ENCODE peak calls at places on chromosomes 5 and 9, in four cellular contexts. D is left ventricle myocardium superior, A is C1 segment of cervical spinal cord, Z is GM03348. H is an unnamed sample.

GRCh38 chr9:6584881-6585597 is 60.5 kb downstream of the GLDC start:
- DNase-seq in D (no peak), A (no peak), Z (peak; percentile 39), H (no peak)

GRCh38 chr5:71695561-71695960 is 23.5 kb upstream of the CARTPT start:
- DNase-seq in D (no peak), A (no peak), Z (no peak), H (no peak)

GRCh38 chr5:97495301-97495700 is 312.3 kb upstream of the RIOK2 start:
- DNase-seq in D (no peak), A (no peak), Z (no peak), H (no peak)

GRCh38 chr5:53601570-53601969 is 41.1 kb downstream of the NDUFS4 start:
- DNase-seq in D (no peak), A (no peak), Z (no peak), H (no peak)

GRCh38 chr5:132457371-132458225 is 33.0 kb downstream of the IRF1 start:
- DNase-seq in D (peak; percentile 45), A (peak; percentile 38), Z (peak; percentile 82), H (no peak)

GRCh38 chr9:106621299-106621920 is 241.6 kb upstream of the ZNF462 start:
- DNase-seq in D (no peak), A (peak; percentile 31), Z (no peak), H (peak; percentile 23)

GRCh38 chr5:81202652-81203051 is 30.5 kb upstream of the CKMT2 start:
- DNase-seq in D (peak; percentile 43), A (no peak), Z (no peak), H (no peak)

GRCh38 chr5:157956271-157956885 is 97.4 kb upstream of the CLINT1 start:
- DNase-seq in D (no peak), A (no peak), Z (no peak), H (no peak)

GRCh38 chr5:57824047-57824446 is 341.4 kb upstream of the ACTBL2 start:
- DNase-seq in D (no peak), A (no peak), Z (peak; percentile 63), H (no peak)

GRCh38 chr5:73437126-73438047 is 11.2 kb downstream of the FOXD1 start:
- DNase-seq in D (peak; percentile 30), A (no peak), Z (peak; percentile 88), H (no peak)

GRCh38 chr9:134208310-134208841 is 44.0 kb upstream of the RNU6ATAC start:
- DNase-seq in D (peak; percentile 92), A (peak; percentile 36), Z (no peak), H (peak; percentile 35)

GRCh38 chr9:128823362-128823902 is 5.1 kb downstream of the ENDOG start:
- DNase-seq in D (no peak), A (no peak), Z (no peak), H (no peak)

GRCh38 chr9:72390896-72391295 is 25.9 kb upstream of the ZFAND5 start:
- DNase-seq in D (no peak), A (no peak), Z (no peak), H (no peak)

GRCh38 chr5:139091439-139092156 is 106.6 kb downstream of the SIL1 start:
- DNase-seq in D (no peak), A (no peak), Z (no peak), H (no peak)

GRCh38 chr5:134584662-134585061 is 48.0 kb downstream of the SAR1B start:
- DNase-seq in D (no peak), A (no peak), Z (no peak), H (no peak)

GRCh38 chr9:17799383-17799782 is 220.5 kb downstream of the SH3GL2 start:
- DNase-seq in D (no peak), A (no peak), Z (peak; percentile 17), H (no peak)

GRCh38 chr5:107812570-107813141 is 141.9 kb upstream of the EFNA5 start:
- DNase-seq in D (peak; percentile 49), A (no peak), Z (peak; percentile 78), H (no peak)

GRCh38 chr5:1057841-1058548 is 49.4 kb downstream of the NKD2 start:
- DNase-seq in D (peak; percentile 30), A (no peak), Z (no peak), H (no peak)

GRCh38 chr9:22447607-22448305 is 1.1 kb downstream of the DMRTA1 start:
- DNase-seq in D (no peak), A (no peak), Z (no peak), H (no peak)

GRCh38 chr9:72029986-72030385 is 30.4 kb downstream of the C9orf57 start:
- DNase-seq in D (no peak), A (no peak), Z (no peak), H (no peak)

GRCh38 chr9:127049044-127049443 is 73.4 kb downstream of the ANGPTL2 start:
- DNase-seq in D (no peak), A (peak; percentile 37), Z (peak; percentile 79), H (no peak)

GRCh38 chr5:132426525-132427138 is 57.1 kb downstream of the SLC22A5 start:
- DNase-seq in D (peak; percentile 75), A (peak; percentile 69), Z (peak; percentile 91), H (no peak)

GRCh38 chr5:54944364-54944763 is 41.0 kb downstream of the ESM1 start:
- DNase-seq in D (no peak), A (no peak), Z (peak; percentile 66), H (no peak)

GRCh38 chr5:176916337-176916736 is 17.2 kb upstream of the HK3 start:
- DNase-seq in D (no peak), A (no peak), Z (no peak), H (no peak)

GRCh38 chr9:130728721-130729120 is 35.1 kb downstream of the EXOSC2 start:
- DNase-seq in D (no peak), A (no peak), Z (no peak), H (no peak)

GRCh38 chr5:135251099-135251498 is 147.9 kb downstream of the MACROH2A1 start:
- DNase-seq in D (no peak), A (no peak), Z (no peak), H (no peak)

GRCh38 chr5:150638488-150639316 is 1.8 kb upstream of the SYNPO start:
- DNase-seq in D (no peak), A (no peak), Z (no peak), H (no peak)

GRCh38 chr5:93620487-93621339 is 37.7 kb downstream of the NR2F1 start:
- DNase-seq in D (peak; percentile 81), A (peak; percentile 77), Z (peak; percentile 87), H (peak; percentile 78)

GRCh38 chr9:74858753-74859414 is 28.8 kb downstream of the TRPM6 start:
- DNase-seq in D (no peak), A (no peak), Z (no peak), H (no peak)

GRCh38 chr9:101791938-101792337 is 53.5 kb upstream of the GRIN3A start:
- DNase-seq in D (no peak), A (no peak), Z (no peak), H (no peak)